ENCODE peak calls at places on chromosomes 13 and 19, in five cellular contexts. One of them, this sample, is unnamed. For H3K36me3 and H3K4me1, the result is how much of the 10 kb centered on the place peaks cover.

GRCh38 chr19:45632468-45633196 is 6.6 kb downstream of the EML2 start:
- DNase-seq in fibroblast of lung: peak
- DNase-seq in colonic mucosa: peak
- DNase-seq in endothelial cell of umbilical vein: peak
- DNase-seq in H1: peak
- DNase-seq in this sample: peak

GRCh38 chr19:28596561-28597071 is 616.3 kb downstream of the UQCRFS1 start:
- DNase-seq in H1: no peak
- DNase-seq in colonic mucosa: no peak
- DNase-seq in endothelial cell of umbilical vein: no peak
- DNase-seq in fibroblast of lung: no peak
- DNase-seq in this sample: no peak

GRCh38 chr13:95745289-95745688 is 68.3 kb downstream of the DNAJC3 start:
- DNase-seq in H1: no peak
- DNase-seq in endothelial cell of umbilical vein: no peak
- DNase-seq in colonic mucosa: no peak
- DNase-seq in fibroblast of lung: no peak
- DNase-seq in this sample: no peak

GRCh38 chr13:31145417-31145816 is 16.3 kb downstream of the HSPH1 start:
- DNase-seq in colonic mucosa: no peak
- DNase-seq in endothelial cell of umbilical vein: no peak
- DNase-seq in fibroblast of lung: no peak
- DNase-seq in H1: no peak
- DNase-seq in this sample: no peak

GRCh38 chr13:45700971-45701900 is 884 bp upstream of the CBY2 start:
- DNase-seq in fibroblast of lung: no peak
- DNase-seq in H1: no peak
- DNase-seq in colonic mucosa: no peak
- DNase-seq in endothelial cell of umbilical vein: no peak
- DNase-seq in this sample: no peak

GRCh38 chr19:55703790-55704215 is 28.8 kb downstream of the EPN1 start:
- DNase-seq in H1: peak
- DNase-seq in fibroblast of lung: peak
- DNase-seq in endothelial cell of umbilical vein: peak
- DNase-seq in colonic mucosa: no peak
- DNase-seq in this sample: peak

GRCh38 chr13:113009743-113010509 is 40.9 kb downstream of the MCF2L start:
- DNase-seq in colonic mucosa: no peak
- DNase-seq in H1: no peak
- DNase-seq in endothelial cell of umbilical vein: no peak
- DNase-seq in fibroblast of lung: no peak
- DNase-seq in this sample: no peak

GRCh38 chr19:30111456-30111855 is 169.4 kb downstream of the URI1 start:
- DNase-seq in endothelial cell of umbilical vein: no peak
- DNase-seq in colonic mucosa: no peak
- DNase-seq in fibroblast of lung: no peak
- DNase-seq in H1: no peak
- DNase-seq in this sample: no peak

GRCh38 chr13:109572389-109572788 is 214.0 kb downstream of the IRS2 start:
- DNase-seq in fibroblast of lung: no peak
- DNase-seq in colonic mucosa: no peak
- DNase-seq in endothelial cell of umbilical vein: no peak
- DNase-seq in H1: no peak
- DNase-seq in this sample: no peak

GRCh38 chr13:75271851-75272250 is 210.1 kb downstream of the TBC1D4 start:
- DNase-seq in endothelial cell of umbilical vein: no peak
- DNase-seq in colonic mucosa: no peak
- DNase-seq in fibroblast of lung: peak
- DNase-seq in H1: no peak
- DNase-seq in this sample: peak

GRCh38 chr13:114173753-114174152 is 5.3 kb upstream of the CFAP97D2 start:
- DNase-seq in fibroblast of lung: peak
- DNase-seq in colonic mucosa: no peak
- DNase-seq in endothelial cell of umbilical vein: no peak
- DNase-seq in H1: no peak
- DNase-seq in this sample: peak

DNA sequence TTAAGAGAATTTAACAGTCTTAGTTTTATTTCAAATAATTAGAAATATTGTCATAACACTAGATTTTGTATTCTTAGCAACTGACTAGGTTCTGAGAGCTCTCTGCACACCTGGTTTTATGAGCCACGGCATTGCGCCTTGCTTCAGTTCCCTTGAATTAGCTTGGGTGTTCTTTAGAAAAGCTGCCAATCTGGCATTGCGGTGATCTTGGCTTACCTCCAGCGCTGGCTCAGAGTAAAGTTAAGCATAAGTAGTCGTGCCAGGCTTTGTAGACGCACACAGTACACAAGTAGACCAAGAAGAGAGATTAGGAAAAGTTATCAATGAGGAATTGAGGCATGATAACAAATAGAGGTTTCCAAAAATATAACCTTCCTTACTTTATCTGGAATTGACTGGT is 45.7 kb downstream of the TPP2 start:
- DNase-seq in fibroblast of lung: no peak
- DNase-seq in colonic mucosa: peak
- DNase-seq in endothelial cell of umbilical vein: no peak
- DNase-seq in H1: no peak
- DNase-seq in this sample: no peak
- H3K36me3 ChIP-seq in fibroblast of lung: under half
- H3K36me3 ChIP-seq in colonic mucosa: under half
- H3K36me3 ChIP-seq in endothelial cell of umbilical vein: under half
- H3K36me3 ChIP-seq in H1: half or more
- H3K36me3 ChIP-seq in this sample: half or more

DNA sequence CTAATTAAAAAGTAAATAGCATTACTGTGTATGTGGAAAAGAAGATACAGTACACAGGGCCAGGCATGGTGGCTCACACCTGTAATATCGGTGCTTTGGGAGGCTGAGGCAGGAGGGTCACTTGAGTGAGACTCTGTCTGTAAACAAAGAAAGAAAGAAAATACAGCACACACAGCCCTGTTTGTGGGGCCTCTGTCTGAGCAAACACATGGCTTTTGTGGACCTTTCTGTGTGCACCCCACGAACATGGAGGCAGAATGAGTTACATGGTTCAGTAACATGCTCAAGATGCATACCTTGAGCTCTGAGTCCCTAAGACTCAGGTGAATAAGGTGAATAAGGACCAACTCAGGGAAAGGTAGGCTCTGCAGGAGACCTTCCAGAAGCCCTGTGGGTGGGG is 20.0 kb upstream of the AMER2 start:
- DNase-seq in endothelial cell of umbilical vein: no peak
- DNase-seq in H1: no peak
- DNase-seq in colonic mucosa: no peak
- DNase-seq in fibroblast of lung: no peak
- DNase-seq in this sample: no peak
- H3K9ac ChIP-seq in endothelial cell of umbilical vein: no peak
- H3K9ac ChIP-seq in H1: no peak
- H3K9ac ChIP-seq in colonic mucosa: no peak
- H3K9ac ChIP-seq in fibroblast of lung: no peak
- H3K9ac ChIP-seq in this sample: no peak

GRCh38 chr19:6528544-6529121 is 2.2 kb upstream of the TNFSF9 start:
- DNase-seq in colonic mucosa: peak
- DNase-seq in endothelial cell of umbilical vein: no peak
- DNase-seq in H1: no peak
- DNase-seq in fibroblast of lung: no peak
- DNase-seq in this sample: no peak
- H3K4me1 ChIP-seq in colonic mucosa: under half
- H3K4me1 ChIP-seq in endothelial cell of umbilical vein: under half
- H3K4me1 ChIP-seq in H1: under half
- H3K4me1 ChIP-seq in fibroblast of lung: under half
- H3K4me1 ChIP-seq in this sample: under half

GRCh38 chr13:20973886-20974285 is 71.3 kb upstream of the XPO4 start:
- DNase-seq in endothelial cell of umbilical vein: no peak
- DNase-seq in colonic mucosa: no peak
- DNase-seq in fibroblast of lung: no peak
- DNase-seq in H1: no peak
- DNase-seq in this sample: no peak

GRCh38 chr13:20980420-20980819 is 77.9 kb upstream of the XPO4 start:
- DNase-seq in H1: no peak
- DNase-seq in endothelial cell of umbilical vein: no peak
- DNase-seq in colonic mucosa: no peak
- DNase-seq in fibroblast of lung: no peak
- DNase-seq in this sample: no peak

GRCh38 chr13:20974981-20975585 is 72.5 kb upstream of the XPO4 start:
- DNase-seq in colonic mucosa: no peak
- DNase-seq in H1: no peak
- DNase-seq in fibroblast of lung: no peak
- DNase-seq in endothelial cell of umbilical vein: no peak
- DNase-seq in this sample: no peak

GRCh38 chr13:20980899-20981298 is 78.4 kb upstream of the XPO4 start:
- DNase-seq in H1: no peak
- DNase-seq in fibroblast of lung: no peak
- DNase-seq in endothelial cell of umbilical vein: no peak
- DNase-seq in colonic mucosa: no peak
- DNase-seq in this sample: no peak

GRCh38 chr13:20977394-20977793 is 74.8 kb upstream of the XPO4 start:
- DNase-seq in endothelial cell of umbilical vein: no peak
- DNase-seq in fibroblast of lung: no peak
- DNase-seq in colonic mucosa: no peak
- DNase-seq in H1: no peak
- DNase-seq in this sample: no peak
- H3K36me3 ChIP-seq in endothelial cell of umbilical vein: under half
- H3K36me3 ChIP-seq in fibroblast of lung: under half
- H3K36me3 ChIP-seq in colonic mucosa: under half
- H3K36me3 ChIP-seq in H1: half or more
- H3K36me3 ChIP-seq in this sample: half or more

GRCh38 chr19:41478875-41479756 is 36.2 kb downstream of the ERICH4 start:
- DNase-seq in endothelial cell of umbilical vein: peak
- DNase-seq in fibroblast of lung: no peak
- DNase-seq in H1: no peak
- DNase-seq in colonic mucosa: no peak
- DNase-seq in this sample: no peak

GRCh38 chr19:41479757-41480191 is 36.8 kb downstream of the ERICH4 start:
- DNase-seq in colonic mucosa: no peak
- DNase-seq in endothelial cell of umbilical vein: peak
- DNase-seq in fibroblast of lung: no peak
- DNase-seq in H1: no peak
- DNase-seq in this sample: no peak

GRCh38 chr19:41476583-41476982 is 33.6 kb downstream of the ERICH4 start:
- DNase-seq in fibroblast of lung: no peak
- DNase-seq in endothelial cell of umbilical vein: no peak
- DNase-seq in colonic mucosa: no peak
- DNase-seq in H1: no peak
- DNase-seq in this sample: no peak

GRCh38 chr19:41478171-41478570 is 35.2 kb downstream of the ERICH4 start:
- DNase-seq in endothelial cell of umbilical vein: peak
- DNase-seq in fibroblast of lung: no peak
- DNase-seq in colonic mucosa: no peak
- DNase-seq in H1: no peak
- DNase-seq in this sample: no peak

GRCh38 chr19:41480336-41480735 is 37.4 kb downstream of the ERICH4 start:
- DNase-seq in fibroblast of lung: no peak
- DNase-seq in H1: no peak
- DNase-seq in colonic mucosa: no peak
- DNase-seq in endothelial cell of umbilical vein: peak
- DNase-seq in this sample: no peak
- H3K9ac ChIP-seq in fibroblast of lung: no peak
- H3K9ac ChIP-seq in H1: no peak
- H3K9ac ChIP-seq in colonic mucosa: no peak
- H3K9ac ChIP-seq in endothelial cell of umbilical vein: peak
- H3K9ac ChIP-seq in this sample: no peak

This sample was measured in adipocyte.